ENCODE peak calls at places on chromosomes 3 and 15, in six cellular contexts. G is colonic mucosa; F is left lung; Y is stimulated activated CD4-positive, alpha-beta T cell treated with anti-CD3 and anti-CD28 coated beads, Interleukin-12 subunit alpha, Interleukin-12 subunit beta, amount 100 ng/mL, for 4 hours; X is GF-D8; L is NCI-H1105. P is an unnamed sample.

GRCh38 chr3:174072675-174073074 is 675.1 kb downstream of the NLGN1 start:
- DNase-seq in L (no peak), F (no peak), G (no peak), Y (no peak), X (no peak), P (no peak)

GRCh38 chr15:63212050-63212973 is 22.9 kb downstream of the RAB8B start:
- DNase-seq in L (no peak), F (no peak), X (peak), Y (no peak), G (no peak), P (no peak)

GRCh38 chr3:45978348-45978747 is 17.3 kb downstream of the FYCO1 start:
- DNase-seq in G (peak), Y (no peak), F (peak), L (peak), X (no peak), P (no peak)

GRCh38 chr15:79453446-79453845 is 21.3 kb downstream of the MINAR1 start:
- DNase-seq in G (no peak), X (no peak), F (no peak), Y (no peak), L (no peak), P (no peak)

GRCh38 chr15:39786444-39787056 is 3.9 kb upstream of the FSIP1 start:
- DNase-seq in G (no peak), L (peak), F (no peak), Y (no peak), X (peak), P (no peak)

GRCh38 chr3:181711325-181712135 is at the start of gene SOX2:
- DNase-seq in Y (peak), G (peak), L (peak), F (peak), X (no peak), P (no peak)

GRCh38 chr3:30751610-30752299 is 142.7 kb downstream of the GADL1 start:
- DNase-seq in Y (peak), L (no peak), X (no peak), F (no peak), G (peak), P (peak)

GRCh38 chr3:52367891-52368880 is 52.1 kb downstream of the DNAH1 start:
- DNase-seq in F (no peak), G (no peak), Y (no peak), L (no peak), X (no peak), P (no peak)

GRCh38 chr3:55244247-55244646 is 242.9 kb downstream of the WNT5A start:
- DNase-seq in Y (no peak), L (peak), X (no peak), F (no peak), G (no peak), P (no peak)

GRCh38 chr3:21237638-21238037 is 513.4 kb downstream of the ZNF385D start:
- DNase-seq in Y (no peak), G (no peak), X (no peak), F (no peak), L (no peak), P (no peak)

GRCh38 chr15:85393206-85393605 is 12.8 kb downstream of the AKAP13 start:
- DNase-seq in X (no peak), L (no peak), G (no peak), Y (no peak), F (no peak), P (no peak)

GRCh38 chr3:27289769-27290413 is 79.3 kb downstream of the NEK10 start:
- DNase-seq in X (no peak), F (no peak), L (no peak), Y (no peak), G (no peak), P (no peak)

GRCh38 chr15:70342554-70343548 is 245.1 kb upstream of the TLE3 start:
- DNase-seq in G (peak), F (no peak), L (no peak), Y (no peak), X (no peak), P (no peak)

P was measured in memory B cell.